ENCODE peak calls at places on chromosome 22, in four cellular contexts. One of them, this sample, is unnamed.

GRCh38 chr22:29167032-29167911 is 38.4 kb upstream of the EMID1 start:
- DNase-seq in K562: no peak
- DNase-seq in SK-N-SH: no peak
- DNase-seq in GM12878: peak
- DNase-seq in this sample: no peak

GRCh38 chr22:28977481-28977971 is 84.1 kb downstream of the C22orf31 start:
- DNase-seq in K562: no peak
- DNase-seq in SK-N-SH: no peak
- DNase-seq in GM12878: no peak
- DNase-seq in this sample: no peak

GRCh38 chr22:28620244-28620922 is 59.3 kb downstream of the TTC28 start:
- DNase-seq in K562: peak
- DNase-seq in SK-N-SH: no peak
- DNase-seq in GM12878: no peak
- DNase-seq in this sample: no peak

GRCh38 chr22:32852346-32853251 is 51.1 kb downstream of the TIMP3 start:
- DNase-seq in K562: peak
- DNase-seq in SK-N-SH: peak
- DNase-seq in GM12878: no peak
- DNase-seq in this sample: no peak

GRCh38 chr22:35477911-35478582 is 62.6 kb upstream of the RASD2 start:
- DNase-seq in K562: peak
- DNase-seq in SK-N-SH: peak
- DNase-seq in GM12878: no peak
- DNase-seq in this sample: no peak

GRCh38 chr22:24070553-24070952 is 59.4 kb downstream of the CABIN1 start:
- DNase-seq in K562: no peak
- DNase-seq in SK-N-SH: no peak
- DNase-seq in GM12878: no peak
- DNase-seq in this sample: no peak

GRCh38 chr22:41445171-41446056 is 1.2 kb downstream of the TOB2 start:
- DNase-seq in K562: peak
- DNase-seq in SK-N-SH: no peak
- DNase-seq in GM12878: no peak
- DNase-seq in this sample: peak

GRCh38 chr22:19766506-19767426 is 6.2 kb downstream of the TBX1 start:
- DNase-seq in K562: peak
- DNase-seq in SK-N-SH: peak
- DNase-seq in GM12878: no peak
- DNase-seq in this sample: peak

GRCh38 chr22:24703101-24703500 is 71.4 kb downstream of the PIWIL3 start:
- DNase-seq in K562: peak
- DNase-seq in SK-N-SH: no peak
- DNase-seq in GM12878: no peak
- DNase-seq in this sample: no peak

GRCh38 chr22:46068176-46068907 is 82.0 kb upstream of the PPARA start:
- DNase-seq in K562: no peak
- DNase-seq in SK-N-SH: no peak
- DNase-seq in GM12878: no peak
- DNase-seq in this sample: no peak

GRCh38 chr22:21940521-21940920 is 12.1 kb downstream of the PPM1F start:
- DNase-seq in K562: no peak
- DNase-seq in SK-N-SH: no peak
- DNase-seq in GM12878: no peak
- DNase-seq in this sample: no peak

GRCh38 chr22:32628626-32629587 is 154.3 kb downstream of the FBXO7 start:
- DNase-seq in K562: no peak
- DNase-seq in SK-N-SH: no peak
- DNase-seq in GM12878: no peak
- DNase-seq in this sample: no peak

GRCh38 chr22:50081426-50082196 is 3.6 kb downstream of the MLC1 start:
- DNase-seq in K562: no peak
- DNase-seq in SK-N-SH: peak
- DNase-seq in GM12878: no peak
- DNase-seq in this sample: no peak

GRCh38 chr22:21712751-21713427 is 22.7 kb downstream of the YPEL1 start:
- DNase-seq in K562: peak
- DNase-seq in SK-N-SH: peak
- DNase-seq in GM12878: no peak
- DNase-seq in this sample: peak

GRCh38 chr22:50296658-50297490 is 10.6 kb downstream of the PLXNB2 start:
- DNase-seq in K562: no peak
- DNase-seq in SK-N-SH: no peak
- DNase-seq in GM12878: no peak
- DNase-seq in this sample: no peak

GRCh38 chr22:46452195-46453005 is 85.0 kb downstream of the CELSR1 start:
- DNase-seq in K562: no peak
- DNase-seq in SK-N-SH: no peak
- DNase-seq in GM12878: no peak
- DNase-seq in this sample: no peak

GRCh38 chr22:27090595-27090994 is 433.2 kb downstream of the MIAT start:
- DNase-seq in K562: no peak
- DNase-seq in SK-N-SH: no peak
- DNase-seq in GM12878: no peak
- DNase-seq in this sample: no peak

GRCh38 chr22:50705219-50705691 is 32.6 kb downstream of the SHANK3 start:
- DNase-seq in K562: peak
- DNase-seq in SK-N-SH: peak
- DNase-seq in GM12878: no peak
- DNase-seq in this sample: peak

GRCh38 chr22:46807458-46807857 is 45.0 kb downstream of the TBC1D22A start:
- DNase-seq in K562: no peak
- DNase-seq in SK-N-SH: no peak
- DNase-seq in GM12878: no peak
- DNase-seq in this sample: no peak

GRCh38 chr22:29105468-29105867 is 32.6 kb downstream of the KREMEN1 start:
- DNase-seq in K562: no peak
- DNase-seq in SK-N-SH: no peak
- DNase-seq in GM12878: no peak
- DNase-seq in this sample: no peak

GRCh38 chr22:50606126-50606525 is 5.5 kb downstream of the MAPK8IP2 start:
- DNase-seq in K562: no peak
- DNase-seq in SK-N-SH: no peak
- DNase-seq in GM12878: no peak
- DNase-seq in this sample: no peak

GRCh38 chr22:45638834-45639746 is 32.5 kb upstream of the ATXN10 start:
- DNase-seq in K562: peak
- DNase-seq in SK-N-SH: no peak
- DNase-seq in GM12878: no peak
- DNase-seq in this sample: no peak

GRCh38 chr22:31139866-31140716 is at the start of gene PLA2G3:
- DNase-seq in K562: peak
- DNase-seq in SK-N-SH: peak
- DNase-seq in GM12878: no peak
- DNase-seq in this sample: peak
- TF ChIP-seq USF1 in K562: no peak
- TF ChIP-seq USF1 in SK-N-SH: no peak
- TF ChIP-seq USF1 in GM12878: no peak
- TF ChIP-seq USF1 in this sample: peak

GRCh38 chr22:36881504-36882245 is 20.9 kb downstream of the NCF4 start:
- DNase-seq in K562: no peak
- DNase-seq in SK-N-SH: no peak
- DNase-seq in GM12878: no peak
- DNase-seq in this sample: no peak

GRCh38 chr22:36884314-36885158 is 23.7 kb downstream of the NCF4 start:
- DNase-seq in K562: no peak
- DNase-seq in SK-N-SH: no peak
- DNase-seq in GM12878: no peak
- DNase-seq in this sample: no peak

GRCh38 chr22:36875741-36876140 is 14.9 kb downstream of the NCF4 start:
- DNase-seq in K562: no peak
- DNase-seq in SK-N-SH: no peak
- DNase-seq in GM12878: no peak
- DNase-seq in this sample: no peak

GRCh38 chr22:36874731-36875130 is 13.9 kb downstream of the NCF4 start:
- DNase-seq in K562: no peak
- DNase-seq in SK-N-SH: no peak
- DNase-seq in GM12878: no peak
- DNase-seq in this sample: no peak

DNA sequence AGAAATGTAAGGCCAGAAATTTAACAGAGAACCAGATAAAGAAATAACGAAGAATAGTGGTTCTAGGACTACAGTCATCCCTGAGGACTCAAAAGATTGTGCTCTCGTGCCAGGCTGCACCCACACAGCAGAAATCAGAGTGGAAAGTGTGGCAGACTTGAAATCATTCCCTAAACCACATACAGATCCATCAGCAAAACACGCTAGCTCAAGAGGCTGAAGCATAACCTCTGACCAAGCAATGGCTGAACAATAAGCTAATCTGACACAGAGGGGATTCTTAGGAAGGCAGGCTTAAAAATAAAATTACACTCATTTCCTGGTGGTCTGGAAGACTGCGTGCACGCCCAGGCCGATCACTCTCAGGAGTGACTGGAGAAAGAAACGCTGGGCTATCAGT is 19.0 kb downstream of the NCF4 start:
- DNase-seq in K562: no peak
- DNase-seq in SK-N-SH: no peak
- DNase-seq in GM12878: no peak
- DNase-seq in this sample: no peak
- TF ChIP-seq USF1 in K562: no peak
- TF ChIP-seq USF1 in SK-N-SH: no peak
- TF ChIP-seq USF1 in GM12878: no peak
- TF ChIP-seq USF1 in this sample: no peak

GRCh38 chr22:33917744-33918406 is 2.4 kb downstream of the LARGE1 start:
- DNase-seq in K562: no peak
- DNase-seq in SK-N-SH: peak
- DNase-seq in GM12878: peak
- DNase-seq in this sample: peak
- TF ChIP-seq USF1 in K562: no peak
- TF ChIP-seq USF1 in SK-N-SH: no peak
- TF ChIP-seq USF1 in GM12878: no peak
- TF ChIP-seq USF1 in this sample: no peak

DNA sequence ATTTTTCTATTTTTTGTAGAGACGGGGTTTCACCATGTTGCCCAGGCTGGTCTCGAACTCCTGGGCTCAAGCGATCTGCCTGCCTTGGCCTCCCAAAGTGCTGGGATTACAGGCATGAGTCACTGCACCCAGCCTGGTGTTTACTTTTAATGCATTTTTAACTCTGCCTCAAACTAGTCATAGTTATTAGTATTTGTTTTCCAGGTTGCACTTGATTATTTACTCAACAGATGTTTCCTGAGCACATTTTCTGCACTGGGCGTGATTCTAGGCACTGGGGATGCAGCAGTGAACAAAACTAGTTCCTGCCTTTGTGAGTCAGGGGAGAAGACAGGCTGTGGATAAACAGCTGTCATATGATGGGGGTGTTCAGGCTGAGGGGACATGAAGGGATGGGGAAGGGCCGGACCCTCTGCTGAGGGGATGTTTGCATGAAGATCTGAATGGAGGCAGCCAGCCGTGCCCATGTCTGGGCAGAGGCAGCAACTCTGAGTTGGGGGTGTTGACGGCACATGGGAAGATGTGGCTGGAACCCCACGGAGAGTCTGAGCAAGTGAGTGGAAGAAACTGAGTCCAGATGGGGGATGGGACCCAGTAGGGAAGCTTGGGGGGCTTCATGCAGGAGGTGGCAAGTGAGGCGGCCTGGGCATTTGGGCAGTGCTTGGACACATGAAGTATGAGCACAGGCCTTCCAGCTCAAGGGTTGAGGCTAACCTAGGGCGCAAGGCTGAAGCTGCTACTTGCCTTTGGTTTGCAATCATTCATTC is 34.4 kb downstream of the MPPED1 start:
- DNase-seq in K562: no peak
- DNase-seq in SK-N-SH: no peak
- DNase-seq in GM12878: no peak
- DNase-seq in this sample: no peak
- TF ChIP-seq USF1 in K562: no peak
- TF ChIP-seq USF1 in SK-N-SH: no peak
- TF ChIP-seq USF1 in GM12878: no peak
- TF ChIP-seq USF1 in this sample: no peak

GRCh38 chr22:30170126-30170525 is 76.4 kb downstream of the LIF start:
- DNase-seq in K562: no peak
- DNase-seq in SK-N-SH: no peak
- DNase-seq in GM12878: no peak
- DNase-seq in this sample: no peak
- TF ChIP-seq USF1 in K562: no peak
- TF ChIP-seq USF1 in SK-N-SH: no peak
- TF ChIP-seq USF1 in GM12878: no peak
- TF ChIP-seq USF1 in this sample: no peak

GRCh38 chr22:16975155-16975885 is 32.7 kb downstream of the GAB4 start:
- DNase-seq in K562: no peak
- DNase-seq in SK-N-SH: no peak
- DNase-seq in GM12878: no peak
- DNase-seq in this sample: no peak
- TF ChIP-seq USF1 in K562: no peak
- TF ChIP-seq USF1 in SK-N-SH: no peak
- TF ChIP-seq USF1 in GM12878: no peak
- TF ChIP-seq USF1 in this sample: no peak

GRCh38 chr22:48651981-48652538 is 1175.6 kb downstream of the BRD1 start:
- DNase-seq in K562: no peak
- DNase-seq in SK-N-SH: no peak
- DNase-seq in GM12878: no peak
- DNase-seq in this sample: no peak

GRCh38 chr22:48650323-48651035 is 1177.2 kb downstream of the BRD1 start:
- DNase-seq in K562: no peak
- DNase-seq in SK-N-SH: no peak
- DNase-seq in GM12878: no peak
- DNase-seq in this sample: no peak

GRCh38 chr22:48649466-48649865 is 1178.2 kb downstream of the BRD1 start:
- DNase-seq in K562: no peak
- DNase-seq in SK-N-SH: no peak
- DNase-seq in GM12878: no peak
- DNase-seq in this sample: no peak

GRCh38 chr22:48652796-48653195 is 1174.9 kb downstream of the BRD1 start:
- DNase-seq in K562: no peak
- DNase-seq in SK-N-SH: no peak
- DNase-seq in GM12878: no peak
- DNase-seq in this sample: no peak

DNA sequence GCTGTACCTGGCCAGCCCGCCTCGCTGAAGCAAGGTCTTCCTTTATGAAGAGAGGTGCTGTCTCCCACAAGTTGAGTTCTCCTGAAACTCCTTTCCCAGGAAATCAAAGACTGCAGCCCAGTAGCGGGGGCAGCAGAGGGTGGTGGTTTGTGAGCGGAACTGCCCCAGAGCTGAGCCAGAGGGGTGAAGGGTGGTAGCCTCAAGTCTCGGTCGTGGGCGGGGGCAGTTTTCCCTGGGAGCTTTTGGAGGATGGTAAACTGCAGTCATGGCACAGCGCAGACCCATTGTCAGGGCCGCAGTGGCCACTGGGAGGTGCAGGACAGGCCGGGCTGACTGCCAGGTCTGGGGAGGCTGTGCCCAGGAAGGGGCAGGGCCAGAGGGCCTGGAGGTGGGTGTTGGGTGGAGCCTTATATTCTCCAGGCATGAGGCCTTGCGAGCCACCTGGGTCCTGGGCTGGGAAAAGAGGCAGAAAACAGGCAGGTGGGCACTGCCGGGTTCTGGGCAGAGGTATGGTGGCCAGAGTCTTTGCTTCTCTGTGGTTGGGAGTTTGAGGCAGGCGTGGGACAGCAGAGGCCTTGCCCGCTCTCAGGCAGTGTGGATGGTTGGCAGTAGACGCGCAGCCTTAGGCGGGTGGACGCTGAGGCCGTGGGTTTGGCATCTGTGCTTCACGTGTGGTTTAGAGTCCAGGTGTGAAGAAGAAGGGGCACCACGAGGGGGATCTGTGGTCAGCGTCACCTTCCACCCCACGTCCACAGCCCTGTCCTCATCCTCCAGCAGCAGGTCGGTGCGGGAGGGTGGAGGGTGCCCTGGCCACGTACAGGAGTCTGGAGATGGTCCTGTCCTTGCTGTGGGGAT is 1176.4 kb downstream of the BRD1 start:
- DNase-seq in K562: no peak
- DNase-seq in SK-N-SH: no peak
- DNase-seq in GM12878: no peak
- DNase-seq in this sample: no peak
- TF ChIP-seq USF1 in K562: no peak
- TF ChIP-seq USF1 in SK-N-SH: no peak
- TF ChIP-seq USF1 in GM12878: no peak
- TF ChIP-seq USF1 in this sample: no peak